ENCODE peak calls at places on chromosomes 3 and 15, in eight cellular contexts. S, B, O, H, P, N, V and A are unnamed samples.

GRCh38 chr15:81015595-81016252 is 15.0 kb downstream of the TLNRD1 start:
- DNase-seq in S (no peak), B (no peak), O (no peak), H (no peak), P (no peak), N (no peak), V (no peak), A (peak)

GRCh38 chr3:24963762-24964625 is 464.1 kb upstream of the RARB start:
- DNase-seq in S (no peak), B (no peak), O (peak), H (no peak), P (no peak), N (no peak), V (no peak), A (no peak)

GRCh38 chr3:13574083-13574797 is 25.3 kb downstream of the FBLN2 start:
- DNase-seq in S (no peak), B (no peak), O (peak), H (peak), P (no peak), N (no peak), V (no peak), A (no peak)

GRCh38 chr3:191363221-191363620 is 32.9 kb upstream of the UTS2B start:
- DNase-seq in S (no peak), B (no peak), O (no peak), H (no peak), P (no peak), N (no peak), V (no peak), A (no peak)

GRCh38 chr15:65579762-65580161 is 31.2 kb downstream of the INTS14 start:
- DNase-seq in S (no peak), B (no peak), O (no peak), H (no peak), P (no peak), N (no peak), V (no peak), A (no peak)

GRCh38 chr15:81645470-81645869 is 271.5 kb upstream of the TMC3 start:
- DNase-seq in S (no peak), B (no peak), O (no peak), H (no peak), P (no peak), N (no peak), V (no peak), A (no peak)

GRCh38 chr3:177385831-177386301 is 188.6 kb upstream of the TBL1XR1 start:
- DNase-seq in S (no peak), B (no peak), O (peak), H (no peak), P (no peak), N (no peak), V (no peak), A (no peak)

GRCh38 chr3:143608966-143609365 is 239.3 kb downstream of the SLC9A9 start:
- DNase-seq in S (no peak), B (no peak), O (peak), H (no peak), P (no peak), N (no peak), V (no peak), A (no peak)

GRCh38 chr15:76929011-76929760 is 2.4 kb upstream of the RCN2 start:
- DNase-seq in S (no peak), B (no peak), O (no peak), H (no peak), P (no peak), N (no peak), V (no peak), A (no peak)

GRCh38 chr3:195040773-195041520 is 230.0 kb downstream of the XXYLT1 start:
- DNase-seq in S (peak), B (no peak), O (no peak), H (no peak), P (no peak), N (no peak), V (no peak), A (no peak)

GRCh38 chr15:44519537-44519936 is 17.4 kb upstream of the EIF3J start:
- DNase-seq in S (no peak), B (no peak), O (no peak), H (no peak), P (no peak), N (no peak), V (no peak), A (no peak)

GRCh38 chr3:197809356-197810020 is 18.4 kb downstream of the LRCH3 start:
- DNase-seq in S (no peak), B (no peak), O (peak), H (no peak), P (no peak), N (no peak), V (no peak), A (no peak)

GRCh38 chr3:42520336-42520735 is 17.9 kb downstream of the VIPR1 start:
- DNase-seq in S (no peak), B (no peak), O (no peak), H (no peak), P (no peak), N (no peak), V (no peak), A (no peak)

GRCh38 chr3:10666621-10667020 is 149.4 kb upstream of the SLC6A11 start:
- DNase-seq in S (no peak), B (no peak), O (no peak), H (no peak), P (no peak), N (no peak), V (no peak), A (peak)

GRCh38 chr3:117547956-117548550 is 838.5 kb downstream of the TUSC7 start:
- DNase-seq in S (no peak), B (no peak), O (peak), H (no peak), P (no peak), N (no peak), V (no peak), A (no peak)

GRCh38 chr3:127799476-127800222 is 22.7 kb downstream of the MGLL start:
- DNase-seq in S (peak), B (no peak), O (peak), H (no peak), P (no peak), N (no peak), V (no peak), A (no peak)

GRCh38 chr15:78878356-78878755 is 5.7 kb downstream of the MORF4L1 start:
- DNase-seq in S (no peak), B (no peak), O (no peak), H (no peak), P (no peak), N (no peak), V (no peak), A (no peak)

GRCh38 chr3:159775372-159775961 is 213.2 kb upstream of the IL12A start:
- DNase-seq in S (no peak), B (no peak), O (peak), H (no peak), P (no peak), N (no peak), V (no peak), A (peak)

GRCh38 chr3:190558796-190559195 is 44.9 kb downstream of the IL1RAP start:
- DNase-seq in S (no peak), B (no peak), O (no peak), H (no peak), P (no peak), N (no peak), V (no peak), A (no peak)

GRCh38 chr15:43370975-43371974 is at the start of the genes TUBGCP4 and ZSCAN29:
- DNase-seq in S (peak), B (peak), O (peak), H (peak), P (peak), N (peak), V (peak), A (peak)

GRCh38 chr15:65366122-65366892 is 11.5 kb downstream of the IGDCC3 start:
- DNase-seq in S (no peak), B (no peak), O (no peak), H (no peak), P (no peak), N (no peak), V (no peak), A (no peak)

GRCh38 chr15:90101130-90101968 is 919 bp downstream of the IDH2 start:
- DNase-seq in S (peak), B (peak), O (no peak), H (peak), P (no peak), N (peak), V (no peak), A (peak)

GRCh38 chr3:13676618-13677017 is 127.7 kb downstream of the FBLN2 start:
- DNase-seq in S (no peak), B (no peak), O (no peak), H (no peak), P (no peak), N (no peak), V (no peak), A (no peak)